ENCODE peak calls at places on chromosomes 1 and 21, in ten cellular contexts. X is EL; P is AG08395; Y is heart right ventricle; E is activated gamma-delta T cell; R is HepG2; Z is adrenal gland; J is stimulated activated CD4-positive, alpha-beta T cell treated with anti-CD3 and anti-CD28 coated beads, TNF-alpha, amount 100 ng/mL, for 1 hour; A is activated CD8-positive, alpha-beta memory T cell treated with anti-CD3 and anti-CD28 coated beads for 24 hours; S is GDM1. M is an unnamed sample.

GRCh38 chr1:1291611-1292441 is 11.6 kb downstream of the SCNN1D start:
- DNase-seq in X (peak), P (peak), Y (peak), E (no peak), R (peak), Z (peak), J (peak), A (peak), S (no peak), M (peak)

GRCh38 chr1:2173546-2174347 is 20.8 kb downstream of the FAAP20 start:
- DNase-seq in X (no peak), P (no peak), Y (no peak), E (no peak), R (no peak), Z (no peak), J (no peak), A (no peak), S (no peak), M (no peak)

GRCh38 chr1:213535679-213536078 is 452.1 kb upstream of the PROX1 start:
- DNase-seq in X (no peak), P (no peak), Y (no peak), E (no peak), R (no peak), Z (no peak), J (no peak), A (no peak), S (no peak), M (no peak)

GRCh38 chr21:38306407-38306806 is 49.6 kb downstream of the KCNJ15 start:
- DNase-seq in X (peak), P (no peak), Y (no peak), E (no peak), R (no peak), Z (no peak), J (no peak), A (no peak), S (no peak), M (no peak)

GRCh38 chr1:225514671-225515081 is 86.8 kb upstream of the LBR start:
- DNase-seq in X (no peak), P (no peak), Y (no peak), E (no peak), R (no peak), Z (no peak), J (no peak), A (no peak), S (no peak), M (peak)

GRCh38 chr1:180246579-180246978 is 16.5 kb downstream of the LHX4 start:
- DNase-seq in X (no peak), P (no peak), Y (no peak), E (no peak), R (no peak), Z (no peak), J (no peak), A (no peak), S (no peak), M (no peak)

GRCh38 chr1:79325126-79325525 is 318.6 kb upstream of the ADGRL4 start:
- DNase-seq in X (no peak), P (no peak), Y (no peak), E (no peak), R (no peak), Z (no peak), J (no peak), A (no peak), S (no peak), M (no peak)

GRCh38 chr1:228408041-228408868 is 1.6 kb upstream of the TRIM11 start:
- DNase-seq in X (no peak), P (no peak), Y (no peak), E (no peak), R (no peak), Z (no peak), J (no peak), A (no peak), S (no peak), M (no peak)

GRCh38 chr1:115184951-115185331 is 95.6 kb upstream of the TSPAN2 start:
- DNase-seq in X (peak), P (peak), Y (no peak), E (no peak), R (no peak), Z (no peak), J (no peak), A (no peak), S (no peak), M (no peak)

GRCh38 chr1:206982216-206982615 is 12.0 kb upstream of the FCAMR start:
- DNase-seq in X (peak), P (peak), Y (peak), E (no peak), R (peak), Z (peak), J (peak), A (peak), S (peak), M (peak)

GRCh38 chr1:228071839-228072657 is 10.5 kb upstream of the ARF1 start:
- DNase-seq in X (no peak), P (no peak), Y (no peak), E (no peak), R (no peak), Z (no peak), J (no peak), A (no peak), S (no peak), M (no peak)

GRCh38 chr1:240991230-240991629 is 365.8 kb downstream of the RGS7 start:
- DNase-seq in X (no peak), P (no peak), Y (no peak), E (no peak), R (no peak), Z (no peak), J (no peak), A (no peak), S (no peak), M (no peak)

GRCh38 chr1:242147096-242147976 is 148.4 kb upstream of the MAP1LC3C start:
- DNase-seq in X (peak), P (peak), Y (no peak), E (no peak), R (no peak), Z (no peak), J (no peak), A (no peak), S (no peak), M (no peak)

GRCh38 chr1:167697667-167698141 is 24.1 kb upstream of the MPZL1 start:
- DNase-seq in X (no peak), P (no peak), Y (peak), E (no peak), R (no peak), Z (peak), J (no peak), A (no peak), S (no peak), M (no peak)

M was measured in glutamatergic neuron.